ENCODE peak calls at places on chromosomes 5 and 9, in five cellular contexts. One of them, this sample, is unnamed.
A peak's percentile ranks its signal among the peaks of the same experiment; 100 is the strongest.

GRCh38 chr5:97641081-97641480 is 458.0 kb upstream of the RIOK2 start:
- DNase-seq in stimulated activated CD8-positive, alpha-beta memory T cell treated with anti-CD3 and anti-CD28 coated beads, Interleukin-4, amount 100 ng/mL, for 1 hour: no peak
- DNase-seq in NCI-H1694 treated with DMSO at 0.1 percent for 48 hours: no peak
- DNase-seq in astrocyte of the spinal cord: no peak
- DNase-seq in NCI-H1092 treated with DMSO at 0.1 percent for 48 hours: no peak
- DNase-seq in this sample: no peak

GRCh38 chr9:115360122-115360521 is 242.2 kb upstream of the TNC start:
- DNase-seq in NCI-H1092 treated with DMSO at 0.1 percent for 48 hours: no peak
- DNase-seq in astrocyte of the spinal cord: no peak
- DNase-seq in stimulated activated CD8-positive, alpha-beta memory T cell treated with anti-CD3 and anti-CD28 coated beads, Interleukin-4, amount 100 ng/mL, for 1 hour: no peak
- DNase-seq in NCI-H1694 treated with DMSO at 0.1 percent for 48 hours: no peak
- DNase-seq in this sample: no peak

GRCh38 chr9:100884518-100884917 is 144.0 kb upstream of the PLPPR1 start:
- DNase-seq in astrocyte of the spinal cord: no peak
- DNase-seq in stimulated activated CD8-positive, alpha-beta memory T cell treated with anti-CD3 and anti-CD28 coated beads, Interleukin-4, amount 100 ng/mL, for 1 hour: no peak
- DNase-seq in NCI-H1092 treated with DMSO at 0.1 percent for 48 hours: no peak
- DNase-seq in NCI-H1694 treated with DMSO at 0.1 percent for 48 hours: no peak
- DNase-seq in this sample: no peak

GRCh38 chr9:114908104-114908621 is 22.2 kb downstream of the TNFSF8 start:
- DNase-seq in stimulated activated CD8-positive, alpha-beta memory T cell treated with anti-CD3 and anti-CD28 coated beads, Interleukin-4, amount 100 ng/mL, for 1 hour: no peak
- DNase-seq in astrocyte of the spinal cord: peak; percentile 47
- DNase-seq in NCI-H1092 treated with DMSO at 0.1 percent for 48 hours: peak; percentile 94
- DNase-seq in NCI-H1694 treated with DMSO at 0.1 percent for 48 hours: peak; percentile 14
- DNase-seq in this sample: no peak

GRCh38 chr5:1074816-1075554 is 36.9 kb downstream of the SLC12A7 start:
- DNase-seq in astrocyte of the spinal cord: no peak
- DNase-seq in stimulated activated CD8-positive, alpha-beta memory T cell treated with anti-CD3 and anti-CD28 coated beads, Interleukin-4, amount 100 ng/mL, for 1 hour: no peak
- DNase-seq in NCI-H1092 treated with DMSO at 0.1 percent for 48 hours: no peak
- DNase-seq in NCI-H1694 treated with DMSO at 0.1 percent for 48 hours: no peak
- DNase-seq in this sample: no peak

GRCh38 chr9:110975969-110976368 is 62.3 kb downstream of the LPAR1 start:
- DNase-seq in astrocyte of the spinal cord: no peak
- DNase-seq in stimulated activated CD8-positive, alpha-beta memory T cell treated with anti-CD3 and anti-CD28 coated beads, Interleukin-4, amount 100 ng/mL, for 1 hour: no peak
- DNase-seq in NCI-H1092 treated with DMSO at 0.1 percent for 48 hours: no peak
- DNase-seq in NCI-H1694 treated with DMSO at 0.1 percent for 48 hours: no peak
- DNase-seq in this sample: no peak

GRCh38 chr5:113044776-113045175 is 68.2 kb downstream of the DCP2 start:
- DNase-seq in stimulated activated CD8-positive, alpha-beta memory T cell treated with anti-CD3 and anti-CD28 coated beads, Interleukin-4, amount 100 ng/mL, for 1 hour: no peak
- DNase-seq in NCI-H1092 treated with DMSO at 0.1 percent for 48 hours: no peak
- DNase-seq in astrocyte of the spinal cord: no peak
- DNase-seq in NCI-H1694 treated with DMSO at 0.1 percent for 48 hours: no peak
- DNase-seq in this sample: no peak

GRCh38 chr9:130810609-130811136 is 24.4 kb upstream of the ABL1 start:
- DNase-seq in stimulated activated CD8-positive, alpha-beta memory T cell treated with anti-CD3 and anti-CD28 coated beads, Interleukin-4, amount 100 ng/mL, for 1 hour: no peak
- DNase-seq in astrocyte of the spinal cord: no peak
- DNase-seq in NCI-H1092 treated with DMSO at 0.1 percent for 48 hours: no peak
- DNase-seq in NCI-H1694 treated with DMSO at 0.1 percent for 48 hours: no peak
- DNase-seq in this sample: no peak

GRCh38 chr5:143456952-143457547 is 53.6 kb upstream of the NR3C1 start:
- DNase-seq in stimulated activated CD8-positive, alpha-beta memory T cell treated with anti-CD3 and anti-CD28 coated beads, Interleukin-4, amount 100 ng/mL, for 1 hour: no peak
- DNase-seq in NCI-H1092 treated with DMSO at 0.1 percent for 48 hours: no peak
- DNase-seq in astrocyte of the spinal cord: peak; percentile 24
- DNase-seq in NCI-H1694 treated with DMSO at 0.1 percent for 48 hours: no peak
- DNase-seq in this sample: no peak

GRCh38 chr9:137027369-137028012 is 546 bp downstream of the ABCA2 start:
- DNase-seq in stimulated activated CD8-positive, alpha-beta memory T cell treated with anti-CD3 and anti-CD28 coated beads, Interleukin-4, amount 100 ng/mL, for 1 hour: no peak
- DNase-seq in NCI-H1694 treated with DMSO at 0.1 percent for 48 hours: no peak
- DNase-seq in NCI-H1092 treated with DMSO at 0.1 percent for 48 hours: no peak
- DNase-seq in astrocyte of the spinal cord: no peak
- DNase-seq in this sample: no peak

GRCh38 chr5:153884266-153884957 is 154.3 kb downstream of the FAM114A2 start:
- DNase-seq in stimulated activated CD8-positive, alpha-beta memory T cell treated with anti-CD3 and anti-CD28 coated beads, Interleukin-4, amount 100 ng/mL, for 1 hour: no peak
- DNase-seq in NCI-H1092 treated with DMSO at 0.1 percent for 48 hours: no peak
- DNase-seq in NCI-H1694 treated with DMSO at 0.1 percent for 48 hours: no peak
- DNase-seq in astrocyte of the spinal cord: no peak
- DNase-seq in this sample: no peak

GRCh38 chr5:37722236-37723146 is 117.3 kb downstream of the GDNF start:
- DNase-seq in astrocyte of the spinal cord: peak; percentile 98
- DNase-seq in NCI-H1092 treated with DMSO at 0.1 percent for 48 hours: no peak
- DNase-seq in stimulated activated CD8-positive, alpha-beta memory T cell treated with anti-CD3 and anti-CD28 coated beads, Interleukin-4, amount 100 ng/mL, for 1 hour: no peak
- DNase-seq in NCI-H1694 treated with DMSO at 0.1 percent for 48 hours: no peak
- DNase-seq in this sample: no peak

GRCh38 chr5:73031839-73032238 is 76.0 kb downstream of the FCHO2 start:
- DNase-seq in NCI-H1092 treated with DMSO at 0.1 percent for 48 hours: peak; percentile 36
- DNase-seq in stimulated activated CD8-positive, alpha-beta memory T cell treated with anti-CD3 and anti-CD28 coated beads, Interleukin-4, amount 100 ng/mL, for 1 hour: no peak
- DNase-seq in astrocyte of the spinal cord: peak; percentile 65
- DNase-seq in NCI-H1694 treated with DMSO at 0.1 percent for 48 hours: peak; percentile 64
- DNase-seq in this sample: no peak

GRCh38 chr9:16870606-16871357 is at the start of gene BNC2:
- DNase-seq in NCI-H1694 treated with DMSO at 0.1 percent for 48 hours: no peak
- DNase-seq in astrocyte of the spinal cord: peak; percentile 70
- DNase-seq in stimulated activated CD8-positive, alpha-beta memory T cell treated with anti-CD3 and anti-CD28 coated beads, Interleukin-4, amount 100 ng/mL, for 1 hour: no peak
- DNase-seq in NCI-H1092 treated with DMSO at 0.1 percent for 48 hours: no peak
- DNase-seq in this sample: no peak

GRCh38 chr9:114238919-114239879 is 83.7 kb upstream of the ORM1 start:
- DNase-seq in NCI-H1694 treated with DMSO at 0.1 percent for 48 hours: peak; percentile 17
- DNase-seq in NCI-H1092 treated with DMSO at 0.1 percent for 48 hours: peak; percentile 45
- DNase-seq in stimulated activated CD8-positive, alpha-beta memory T cell treated with anti-CD3 and anti-CD28 coated beads, Interleukin-4, amount 100 ng/mL, for 1 hour: no peak
- DNase-seq in astrocyte of the spinal cord: peak; percentile 51
- DNase-seq in this sample: no peak

GRCh38 chr9:4475301-4475700 is 15.0 kb upstream of the SLC1A1 start:
- DNase-seq in stimulated activated CD8-positive, alpha-beta memory T cell treated with anti-CD3 and anti-CD28 coated beads, Interleukin-4, amount 100 ng/mL, for 1 hour: no peak
- DNase-seq in astrocyte of the spinal cord: no peak
- DNase-seq in NCI-H1694 treated with DMSO at 0.1 percent for 48 hours: no peak
- DNase-seq in NCI-H1092 treated with DMSO at 0.1 percent for 48 hours: no peak
- DNase-seq in this sample: no peak

GRCh38 chr9:129275626-129276247 is 97.7 kb upstream of the IER5L start:
- DNase-seq in NCI-H1092 treated with DMSO at 0.1 percent for 48 hours: no peak
- DNase-seq in NCI-H1694 treated with DMSO at 0.1 percent for 48 hours: no peak
- DNase-seq in astrocyte of the spinal cord: no peak
- DNase-seq in stimulated activated CD8-positive, alpha-beta memory T cell treated with anti-CD3 and anti-CD28 coated beads, Interleukin-4, amount 100 ng/mL, for 1 hour: no peak
- DNase-seq in this sample: no peak

GRCh38 chr9:107286057-107286456 is 3.0 kb downstream of the RAD23B start:
- DNase-seq in stimulated activated CD8-positive, alpha-beta memory T cell treated with anti-CD3 and anti-CD28 coated beads, Interleukin-4, amount 100 ng/mL, for 1 hour: no peak
- DNase-seq in astrocyte of the spinal cord: no peak
- DNase-seq in NCI-H1694 treated with DMSO at 0.1 percent for 48 hours: no peak
- DNase-seq in NCI-H1092 treated with DMSO at 0.1 percent for 48 hours: no peak
- DNase-seq in this sample: no peak

GRCh38 chr5:98498028-98498427 is 275.4 kb upstream of the RGMB start:
- DNase-seq in astrocyte of the spinal cord: no peak
- DNase-seq in stimulated activated CD8-positive, alpha-beta memory T cell treated with anti-CD3 and anti-CD28 coated beads, Interleukin-4, amount 100 ng/mL, for 1 hour: no peak
- DNase-seq in NCI-H1694 treated with DMSO at 0.1 percent for 48 hours: no peak
- DNase-seq in NCI-H1092 treated with DMSO at 0.1 percent for 48 hours: no peak
- DNase-seq in this sample: no peak

GRCh38 chr5:167634432-167634831 is 657.0 kb upstream of the WWC1 start:
- DNase-seq in stimulated activated CD8-positive, alpha-beta memory T cell treated with anti-CD3 and anti-CD28 coated beads, Interleukin-4, amount 100 ng/mL, for 1 hour: no peak
- DNase-seq in NCI-H1694 treated with DMSO at 0.1 percent for 48 hours: no peak
- DNase-seq in NCI-H1092 treated with DMSO at 0.1 percent for 48 hours: no peak
- DNase-seq in astrocyte of the spinal cord: peak; percentile 94
- DNase-seq in this sample: no peak

GRCh38 chr9:130623466-130623865 is 40.9 kb upstream of the PRDM12 start:
- DNase-seq in NCI-H1092 treated with DMSO at 0.1 percent for 48 hours: no peak
- DNase-seq in NCI-H1694 treated with DMSO at 0.1 percent for 48 hours: no peak
- DNase-seq in astrocyte of the spinal cord: no peak
- DNase-seq in stimulated activated CD8-positive, alpha-beta memory T cell treated with anti-CD3 and anti-CD28 coated beads, Interleukin-4, amount 100 ng/mL, for 1 hour: no peak
- DNase-seq in this sample: no peak

GRCh38 chr5:171955761-171956160 is 50.7 kb downstream of the FBXW11 start:
- DNase-seq in NCI-H1694 treated with DMSO at 0.1 percent for 48 hours: no peak
- DNase-seq in stimulated activated CD8-positive, alpha-beta memory T cell treated with anti-CD3 and anti-CD28 coated beads, Interleukin-4, amount 100 ng/mL, for 1 hour: no peak
- DNase-seq in astrocyte of the spinal cord: no peak
- DNase-seq in NCI-H1092 treated with DMSO at 0.1 percent for 48 hours: no peak
- DNase-seq in this sample: no peak

GRCh38 chr5:74286734-74287705 is 353.5 kb downstream of the ENC1 start:
- DNase-seq in NCI-H1092 treated with DMSO at 0.1 percent for 48 hours: no peak
- DNase-seq in stimulated activated CD8-positive, alpha-beta memory T cell treated with anti-CD3 and anti-CD28 coated beads, Interleukin-4, amount 100 ng/mL, for 1 hour: no peak
- DNase-seq in NCI-H1694 treated with DMSO at 0.1 percent for 48 hours: no peak
- DNase-seq in astrocyte of the spinal cord: no peak
- DNase-seq in this sample: no peak

GRCh38 chr9:37262410-37262809 is 142.0 kb downstream of the ZCCHC7 start:
- DNase-seq in stimulated activated CD8-positive, alpha-beta memory T cell treated with anti-CD3 and anti-CD28 coated beads, Interleukin-4, amount 100 ng/mL, for 1 hour: no peak
- DNase-seq in NCI-H1694 treated with DMSO at 0.1 percent for 48 hours: no peak
- DNase-seq in astrocyte of the spinal cord: peak; percentile 28
- DNase-seq in NCI-H1092 treated with DMSO at 0.1 percent for 48 hours: peak; percentile 15
- DNase-seq in this sample: no peak

GRCh38 chr9:128043467-128043868 is 23.7 kb downstream of the NAIF1 start:
- DNase-seq in astrocyte of the spinal cord: no peak
- DNase-seq in NCI-H1694 treated with DMSO at 0.1 percent for 48 hours: no peak
- DNase-seq in stimulated activated CD8-positive, alpha-beta memory T cell treated with anti-CD3 and anti-CD28 coated beads, Interleukin-4, amount 100 ng/mL, for 1 hour: no peak
- DNase-seq in NCI-H1092 treated with DMSO at 0.1 percent for 48 hours: no peak
- DNase-seq in this sample: no peak

GRCh38 chr5:112279082-112279481 is 140.0 kb downstream of the EPB41L4A start:
- DNase-seq in NCI-H1092 treated with DMSO at 0.1 percent for 48 hours: no peak
- DNase-seq in stimulated activated CD8-positive, alpha-beta memory T cell treated with anti-CD3 and anti-CD28 coated beads, Interleukin-4, amount 100 ng/mL, for 1 hour: no peak
- DNase-seq in NCI-H1694 treated with DMSO at 0.1 percent for 48 hours: no peak
- DNase-seq in astrocyte of the spinal cord: no peak
- DNase-seq in this sample: no peak